ENCODE peak calls at places on chromosome 2, in eight cellular contexts. N is GM06990, K is omental fat pad, I is ELF-1, J is tibial nerve, M is SK-N-SH, A is prostate gland, B is GM12865. O is an unnamed sample.

GRCh38 chr2:72350852-72351251 is 203.2 kb upstream of the CYP26B1 start:
- DNase-seq in N (no peak), K (no peak), I (peak; percentile 16), J (no peak), M (no peak), A (no peak), B (no peak), O (no peak)

GRCh38 chr2:18749912-18750526 is 160.7 kb upstream of the NT5C1B start:
- DNase-seq in N (peak; percentile 10), K (peak; percentile 56), I (no peak), J (peak; percentile 34), M (peak; percentile 35), A (peak; percentile 67), B (peak; percentile 48), O (peak; percentile 1)

GRCh38 chr2:133333189-133333588 is 235.1 kb downstream of the NCKAP5 start:
- DNase-seq in N (no peak), K (no peak), I (no peak), J (no peak), M (no peak), A (no peak), B (no peak), O (no peak)

GRCh38 chr2:30964334-30964733 is 157.1 kb upstream of the CAPN13 start:
- DNase-seq in N (no peak), K (no peak), I (no peak), J (no peak), M (no peak), A (no peak), B (no peak), O (no peak)

GRCh38 chr2:226002438-226002837 is 602.9 kb downstream of the NYAP2 start:
- DNase-seq in N (no peak), K (no peak), I (peak; percentile 1), J (no peak), M (no peak), A (no peak), B (peak; percentile 34), O (no peak)

GRCh38 chr2:120586507-120587283 is 149.0 kb upstream of the GLI2 start:
- DNase-seq in N (no peak), K (no peak), I (peak; percentile 50), J (no peak), M (no peak), A (no peak), B (no peak), O (no peak)

GRCh38 chr2:66851449-66851872 is 416.5 kb downstream of the MEIS1 start:
- DNase-seq in N (no peak), K (no peak), I (no peak), J (no peak), M (no peak), A (no peak), B (no peak), O (no peak)

GRCh38 chr2:214960677-214961076 is 151.2 kb upstream of the BARD1 start:
- DNase-seq in N (no peak), K (no peak), I (no peak), J (no peak), M (no peak), A (no peak), B (no peak), O (no peak)

GRCh38 chr2:230908094-230908594 is 16.9 kb downstream of the GPR55 start:
- DNase-seq in N (no peak), K (no peak), I (no peak), J (no peak), M (no peak), A (no peak), B (no peak), O (no peak)

GRCh38 chr2:24710806-24711205 is 82.4 kb downstream of the PTRHD1 start:
- DNase-seq in N (no peak), K (no peak), I (no peak), J (no peak), M (no peak), A (no peak), B (no peak), O (no peak)

GRCh38 chr2:80102026-80102425 is 202.5 kb downstream of the LRRTM1 start:
- DNase-seq in N (no peak), K (no peak), I (no peak), J (no peak), M (no peak), A (no peak), B (no peak), O (no peak)

GRCh38 chr2:238947920-238948710 is 100.2 kb downstream of the TWIST2 start:
- DNase-seq in N (no peak), K (peak; percentile 14), I (no peak), J (peak; percentile 37), M (no peak), A (no peak), B (peak; percentile 24), O (no peak)

GRCh38 chr2:171670655-171671054 is 16.6 kb upstream of the DYNC1I2 start:
- DNase-seq in N (no peak), K (no peak), I (no peak), J (no peak), M (no peak), A (no peak), B (no peak), O (no peak)

GRCh38 chr2:62137431-62137830 is 58.5 kb upstream of the B3GNT2 start:
- DNase-seq in N (no peak), K (no peak), I (no peak), J (no peak), M (no peak), A (no peak), B (no peak), O (no peak)

GRCh38 chr2:148817210-148817708 is 57.8 kb upstream of the KIF5C start:
- DNase-seq in N (no peak), K (no peak), I (no peak), J (no peak), M (peak; percentile 45), A (no peak), B (no peak), O (no peak)

GRCh38 chr2:235926229-235926628 is 242.0 kb downstream of the GBX2 start:
- DNase-seq in N (no peak), K (no peak), I (no peak), J (no peak), M (no peak), A (no peak), B (no peak), O (no peak)

GRCh38 chr2:137507237-137507636 is 457.0 kb upstream of the HNMT start:
- DNase-seq in N (no peak), K (no peak), I (no peak), J (no peak), M (no peak), A (no peak), B (no peak), O (no peak)

GRCh38 chr2:232543491-232543890 is 4.0 kb downstream of the CHRNG start:
- DNase-seq in N (no peak), K (no peak), I (no peak), J (no peak), M (peak; percentile 14), A (no peak), B (no peak), O (no peak)

GRCh38 chr2:144466637-144467036 is 53.3 kb downstream of the ZEB2 start:
- DNase-seq in N (no peak), K (no peak), I (no peak), J (no peak), M (no peak), A (no peak), B (no peak), O (no peak)

GRCh38 chr2:8502316-8502715 is 179.5 kb upstream of the ID2 start:
- DNase-seq in N (no peak), K (no peak), I (no peak), J (no peak), M (no peak), A (no peak), B (no peak), O (no peak)

GRCh38 chr2:229376866-229377265 is 105.8 kb upstream of the PID1 start:
- DNase-seq in N (no peak), K (no peak), I (no peak), J (no peak), M (no peak), A (no peak), B (no peak), O (no peak)

GRCh38 chr2:169583494-169583893 is 657 bp upstream of the PPIG start:
- DNase-seq in N (no peak), K (no peak), I (no peak), J (no peak), M (no peak), A (no peak), B (no peak), O (no peak)

GRCh38 chr2:226760412-226761194 is 39.0 kb downstream of the IRS1 start:
- DNase-seq in N (no peak), K (no peak), I (no peak), J (no peak), M (no peak), A (no peak), B (no peak), O (no peak)

GRCh38 chr2:23053580-23053979 is 331.4 kb upstream of the KLHL29 start:
- DNase-seq in N (no peak), K (no peak), I (no peak), J (no peak), M (no peak), A (no peak), B (no peak), O (no peak)

O was measured in naive B cell.